ENCODE peak calls at places on chromosomes 5 and 9, in ten cellular contexts. Y, X, S, R, D, E, H, U, T and F are unnamed samples.

GRCh38 chr9:133774799-133775198 is 36.6 kb upstream of the SARDH start:
- DNase-seq in T (no peak), H (no peak), S (no peak), U (no peak), X (no peak), Y (no peak), D (no peak), E (no peak), R (no peak), F (no peak)

GRCh38 chr9:133946840-133947486 is 45.2 kb downstream of the VAV2 start:
- DNase-seq in U (no peak), Y (no peak), H (no peak), E (no peak), D (no peak), T (no peak), X (no peak), R (no peak), S (no peak), F (no peak)

GRCh38 chr9:104961238-104961637 is 33.3 kb upstream of the ABCA1 start:
- DNase-seq in S (peak), U (peak), D (peak), E (no peak), Y (peak), H (peak), T (no peak), R (no peak), X (peak), F (no peak)

GRCh38 chr5:17810734-17811133 is 176.5 kb downstream of the TAF11L14 start:
- DNase-seq in U (no peak), X (no peak), E (no peak), R (no peak), H (no peak), S (no peak), Y (no peak), T (no peak), D (no peak), F (no peak)

GRCh38 chr5:14185336-14186131 is 42.4 kb downstream of the TRIO start:
- DNase-seq in R (no peak), D (peak), E (peak), Y (no peak), T (no peak), H (no peak), X (no peak), U (no peak), S (no peak), F (no peak)

GRCh38 chr9:19173598-19174125 is 46.4 kb upstream of the PLIN2 start:
- DNase-seq in E (no peak), T (no peak), R (no peak), X (no peak), D (no peak), U (no peak), Y (no peak), S (no peak), H (no peak), F (no peak)

GRCh38 chr9:18343799-18344198 is 130.2 kb upstream of the ADAMTSL1 start:
- DNase-seq in U (no peak), S (no peak), Y (no peak), R (no peak), X (no peak), H (no peak), T (no peak), E (no peak), D (no peak), F (no peak)

GRCh38 chr9:126000256-126000655 is 253.1 kb downstream of the PBX3 start:
- DNase-seq in S (no peak), X (no peak), D (no peak), E (no peak), R (no peak), T (no peak), Y (no peak), H (no peak), U (no peak), F (no peak)

GRCh38 chr5:178307266-178308045 is 74.9 kb upstream of the PHYKPL start:
- DNase-seq in H (no peak), D (no peak), U (no peak), Y (no peak), T (no peak), S (no peak), X (no peak), R (no peak), E (no peak), F (no peak)

GRCh38 chr9:81787747-81788632 is 98.6 kb upstream of the TLE1 start:
- DNase-seq in E (peak), R (no peak), H (no peak), U (no peak), X (no peak), Y (no peak), T (peak), S (no peak), D (peak), F (no peak)

GRCh38 chr5:6773342-6774035 is 60.3 kb downstream of the TENT4A start:
- DNase-seq in Y (no peak), X (no peak), U (peak), R (no peak), S (no peak), T (no peak), H (no peak), D (no peak), E (no peak), F (no peak)

GRCh38 chr5:69414885-69415583 is at the start of gene MARVELD2:
- DNase-seq in H (peak), X (peak), Y (peak), U (peak), D (no peak), T (peak), E (peak), R (peak), S (peak), F (no peak)

GRCh38 chr5:109659901-109660300 is 29.8 kb upstream of the MAN2A1 start:
- DNase-seq in H (no peak), X (no peak), S (no peak), U (no peak), E (no peak), D (no peak), T (no peak), R (no peak), Y (no peak), F (no peak)

GRCh38 chr9:5884191-5884590 is 6.5 kb upstream of the MLANA start:
- DNase-seq in E (no peak), D (no peak), H (no peak), X (no peak), Y (no peak), R (no peak), U (no peak), T (no peak), S (no peak), F (no peak)

GRCh38 chr9:97632406-97632991 is 669 bp downstream of the TSTD2 start:
- DNase-seq in S (peak), H (peak), T (no peak), U (no peak), R (peak), E (no peak), Y (no peak), X (peak), D (no peak), F (peak)

GRCh38 chr5:172860520-172861443 is 26.7 kb downstream of the ERGIC1 start:
- DNase-seq in Y (no peak), X (no peak), E (peak), S (no peak), D (no peak), H (no peak), U (no peak), T (peak), R (peak), F (no peak)

GRCh38 chr9:8020161-8020560 is 220.6 kb upstream of the DMAC1 start:
- DNase-seq in H (no peak), E (no peak), T (no peak), S (no peak), R (no peak), U (no peak), D (peak), Y (no peak), X (no peak), F (no peak)

GRCh38 chr9:130846487-130847305 is 11.6 kb downstream of the ABL1 start:
- DNase-seq in R (peak), H (no peak), T (peak), D (peak), X (no peak), Y (no peak), E (peak), U (no peak), S (no peak), F (no peak)

GRCh38 chr9:136138566-136138965 is 19.9 kb upstream of the TMEM250 start:
- DNase-seq in E (no peak), U (peak), T (no peak), X (peak), H (peak), D (no peak), R (no peak), S (peak), Y (peak), F (no peak)

GRCh38 chr9:131447600-131447999 is 53.7 kb downstream of the PRRC2B start:
- DNase-seq in T (no peak), X (no peak), E (no peak), Y (no peak), H (no peak), R (no peak), D (no peak), S (no peak), U (no peak), F (no peak)

GRCh38 chr5:126339215-126339805 is 83.9 kb upstream of the GRAMD2B start:
- DNase-seq in D (peak), H (peak), U (peak), R (peak), X (no peak), S (peak), Y (peak), T (peak), E (peak), F (no peak)

GRCh38 chr5:82991678-82992323 is 85.4 kb downstream of the TMEM167A start:
- DNase-seq in T (no peak), D (no peak), E (no peak), R (no peak), X (no peak), U (no peak), Y (no peak), H (no peak), S (no peak), F (no peak)

GRCh38 chr5:138649775-138650174 is 74.6 kb upstream of the HSPA9 start:
- DNase-seq in D (peak), S (no peak), U (no peak), T (no peak), E (no peak), Y (no peak), R (no peak), X (peak), H (no peak), F (no peak)

GRCh38 chr9:88007291-88007650 is 32.9 kb upstream of the CDK20 start:
- DNase-seq in H (peak), D (no peak), E (no peak), Y (no peak), R (no peak), X (no peak), T (no peak), S (peak), U (no peak), F (no peak)

GRCh38 chr9:27541740-27542139 is 12.1 kb upstream of the MOB3B start:
- DNase-seq in X (no peak), U (no peak), T (no peak), H (no peak), E (no peak), S (no peak), R (no peak), D (no peak), Y (no peak), F (no peak)

GRCh38 chr5:94707359-94707758 is 88.9 kb downstream of the SLF1 start:
- DNase-seq in R (no peak), T (no peak), E (no peak), X (no peak), D (no peak), H (no peak), U (no peak), Y (no peak), S (no peak), F (no peak)

GRCh38 chr5:95238560-95239325 is 46.2 kb downstream of the MCTP1 start:
- DNase-seq in X (no peak), D (no peak), Y (no peak), U (no peak), R (no peak), E (peak), T (no peak), S (no peak), H (no peak), F (no peak)

GRCh38 chr5:155480731-155481131 is 467.2 kb downstream of the KIF4B start:
- DNase-seq in H (no peak), X (no peak), Y (no peak), D (no peak), R (peak), T (no peak), S (no peak), E (peak), U (no peak), F (no peak)

GRCh38 chr9:86549434-86549833 is 195.2 kb upstream of the TUT7 start:
- DNase-seq in T (no peak), E (no peak), S (no peak), Y (no peak), X (no peak), R (no peak), D (no peak), U (no peak), H (no peak), F (no peak)